ENCODE peak calls at places on chromosomes 7 and 10, in four cellular contexts. L is ELR, E is kidney glomerular epithelial cell, O is Ammon's horn. G is an unnamed sample.

GRCh38 chr7:91713669-91714068 is 166.8 kb downstream of the MTERF1 start:
- DNase-seq in L (no peak), E (no peak), O (no peak), G (no peak)

GRCh38 chr10:86290933-86291615 is 75.5 kb downstream of the GRID1 start:
- DNase-seq in O (no peak), L (no peak), E (no peak), G (peak; percentile 7)

GRCh38 chr10:62076872-62077271 is 175.4 kb downstream of the ARID5B start:
- DNase-seq in O (no peak), E (peak; percentile 94), L (peak; percentile 94), G (no peak)

GRCh38 chr10:78960316-78960800 is 108.4 kb upstream of the ZMIZ1 start:
- DNase-seq in E (peak; percentile 58), L (peak; percentile 85), O (peak; percentile 74), G (peak; percentile 64)

GRCh38 chr7:155009570-155010157 is 6.7 kb upstream of the PAXIP1 start:
- DNase-seq in E (no peak), L (peak; percentile 28), O (no peak), G (no peak)

GRCh38 chr10:119029613-119030420 is at the start of gene NANOS1:
- DNase-seq in L (no peak), E (no peak), O (no peak), G (no peak)

GRCh38 chr7:16317406-16317805 is 103.9 kb downstream of the CRPPA start:
- DNase-seq in O (no peak), E (no peak), L (no peak), G (no peak)

GRCh38 chr7:159093351-159093971 is 51.2 kb downstream of the VIPR2 start:
- DNase-seq in O (no peak), L (no peak), E (no peak), G (no peak)

GRCh38 chr10:120511165-120511564 is 54.1 kb downstream of the PLPP4 start:
- DNase-seq in O (no peak), L (peak; percentile 44), E (peak; percentile 28), G (no peak)

GRCh38 chr10:47175181-47176080 is 124.6 kb upstream of the GDF10 start:
- DNase-seq in E (no peak), O (no peak), L (no peak), G (no peak)

GRCh38 chr7:8314566-8314965 is 52.6 kb upstream of the ICA1 start:
- DNase-seq in E (no peak), O (no peak), L (no peak), G (no peak)

GRCh38 chr10:100338434-100339036 is 8.5 kb upstream of the SCD start:
- DNase-seq in E (peak; percentile 68), O (peak; percentile 85), L (peak; percentile 71), G (peak; percentile 85)

GRCh38 chr7:105245398-105246099 is 143.2 kb downstream of the SRPK2 start:
- DNase-seq in E (peak; percentile 30), O (no peak), L (no peak), G (peak; percentile 71)

GRCh38 chr10:70778267-70778924 is 6.8 kb downstream of the TBATA start:
- DNase-seq in L (no peak), E (no peak), O (no peak), G (peak; percentile 12)

GRCh38 chr7:13603661-13604060 is 385.8 kb downstream of the ETV1 start:
- DNase-seq in L (peak; percentile 43), E (no peak), O (no peak), G (no peak)

GRCh38 chr7:138666385-138666784 is 34.8 kb downstream of the SVOPL start:
- DNase-seq in L (no peak), O (no peak), E (peak; percentile 13), G (no peak)

GRCh38 chr7:4190021-4190981 is 491.8 kb upstream of the FOXK1 start:
- DNase-seq in L (no peak), O (no peak), E (no peak), G (no peak)

GRCh38 chr10:13617146-13617545 is 30.4 kb downstream of the PRPF18 start:
- DNase-seq in O (no peak), E (no peak), L (no peak), G (no peak)

GRCh38 chr10:124683816-124684215 is 60.4 kb downstream of the FAM53B start:
- DNase-seq in E (no peak), O (no peak), L (no peak), G (no peak)

GRCh38 chr7:50653116-50653854 is 88.1 kb upstream of the DDC start:
- DNase-seq in L (no peak), O (peak; percentile 69), E (no peak), G (peak; percentile 55)

GRCh38 chr7:47758546-47758945 is 176.6 kb upstream of the TNS3 start:
- DNase-seq in L (peak; percentile 17), E (no peak), O (no peak), G (no peak)

GRCh38 chr7:93890464-93891068 is at the start of gene TFPI2:
- DNase-seq in E (peak; percentile 56), O (no peak), L (peak; percentile 87), G (peak; percentile 18)

GRCh38 chr10:103637855-103638561 is 144.5 kb downstream of the NEURL1 start:
- DNase-seq in L (no peak), O (peak; percentile 64), E (no peak), G (peak; percentile 83)

GRCh38 chr10:65394898-65395297 is 1530.9 kb upstream of the LRRTM3 start:
- DNase-seq in O (peak; percentile 2), E (peak; percentile 88), L (peak; percentile 0), G (no peak)

GRCh38 chr10:132145002-132145401 is 41.7 kb upstream of the DPYSL4 start:
- DNase-seq in L (no peak), O (no peak), E (no peak), G (no peak)

GRCh38 chr10:34649385-34649784 is 165.7 kb downstream of the PARD3 start:
- DNase-seq in O (no peak), E (no peak), L (peak; percentile 15), G (no peak)

GRCh38 chr10:30186371-30186875 is 127.0 kb upstream of the JCAD start:
- DNase-seq in L (no peak), E (no peak), O (no peak), G (peak; percentile 49)

GRCh38 chr7:90736968-90737939 is 141.1 kb downstream of the CDK14 start:
- DNase-seq in O (no peak), E (no peak), L (no peak), G (no peak)

GRCh38 chr7:42227931-42228591 is 8.9 kb downstream of the GLI3 start:
- DNase-seq in E (no peak), O (no peak), L (no peak), G (peak; percentile 20)

GRCh38 chr10:77416327-77417135 is 221.1 kb downstream of the KCNMA1 start:
- DNase-seq in E (peak; percentile 99), O (no peak), L (peak; percentile 97), G (no peak)

GRCh38 chr10:89250814-89251416 is 660 bp downstream of the LIPA start:
- DNase-seq in O (peak; percentile 38), L (peak; percentile 17), E (no peak), G (no peak)

GRCh38 chr7:2172311-2173183 is 60.2 kb downstream of the MAD1L1 start:
- DNase-seq in O (no peak), E (no peak), L (peak; percentile 66), G (peak; percentile 54)

GRCh38 chr7:134016223-134016941 is 110.8 kb upstream of the LRGUK start:
- DNase-seq in L (peak; percentile 36), E (peak; percentile 16), O (peak; percentile 68), G (peak; percentile 64)

GRCh38 chr7:84183741-84184140 is 10.8 kb downstream of the SEMA3A start:
- DNase-seq in O (no peak), L (no peak), E (no peak), G (no peak)

GRCh38 chr10:30973737-30974136 is 57.9 kb downstream of the ZNF438 start:
- DNase-seq in E (no peak), L (no peak), O (no peak), G (no peak)

GRCh38 chr7:88759216-88759955 is at the start of gene ZNF804B:
- DNase-seq in L (no peak), E (no peak), O (peak; percentile 6), G (peak; percentile 18)

G was measured in testis.